ENCODE peak calls at places on chromosomes 13 and 19, in five cellular contexts. N is left lung, C is hepatocyte, B is esophagus squamous epithelium, H is A549. Z is an unnamed sample. For H3K4me1, the result is how much of the 10 kb centered on the place peaks cover.

GRCh38 chr13:25973576-25973975 is 78.2 kb downstream of the SHISA2 start:
- DNase-seq in C (no peak), H (no peak), B (no peak), N (no peak), Z (peak)

GRCh38 chr13:25286308-25286968 is 850 bp downstream of the MTMR6 start:
- DNase-seq in H (no peak), N (peak), C (peak), B (no peak), Z (peak)

GRCh38 chr13:30053904-30054303 is 203.5 kb upstream of the UBL3 start:
- DNase-seq in B (no peak), H (no peak), C (no peak), N (no peak), Z (no peak)

GRCh38 chr13:98307392-98307743 is 130.3 kb upstream of the RNF113B start:
- DNase-seq in H (no peak), N (no peak), B (no peak), C (peak), Z (no peak)

GRCh38 chr19:19549804-19550453 is 11.9 kb downstream of the CILP2 start:
- DNase-seq in N (no peak), C (no peak), B (no peak), H (no peak), Z (no peak)

GRCh38 chr13:110722971-110723370 is 9.5 kb downstream of the ING1 start:
- DNase-seq in C (no peak), B (no peak), N (no peak), H (no peak), Z (no peak)

GRCh38 chr19:46718157-46718933 is 1.4 kb upstream of the PRKD2 start:
- DNase-seq in B (no peak), C (peak), N (no peak), H (peak), Z (peak)

GRCh38 chr13:32791545-32792172 is 205.4 kb downstream of the PDS5B start:
- DNase-seq in B (no peak), C (no peak), H (peak), N (no peak), Z (peak)

GRCh38 chr13:114002009-114002544 is 28.2 kb upstream of the C13orf46 start:
- DNase-seq in H (no peak), C (no peak), N (no peak), B (no peak), Z (no peak)

GRCh38 chr19:36196249-36196648 is 18.2 kb downstream of the ZNF565 start:
- DNase-seq in N (no peak), B (no peak), C (no peak), H (no peak), Z (no peak)

GRCh38 chr13:27968316-27969072 is 621 bp downstream of the CDX2 start:
- DNase-seq in C (no peak), N (no peak), B (no peak), H (peak), Z (no peak)

GRCh38 chr19:51026554-51026831 is at the start of gene KLK11:
- DNase-seq in H (no peak), N (no peak), C (no peak), B (no peak), Z (no peak)

GRCh38 chr19:47377801-47378200 is 28.7 kb downstream of the DHX34 start:
- DNase-seq in H (no peak), N (no peak), C (no peak), B (no peak), Z (no peak)

GRCh38 chr13:51811920-51812328 is 8.0 kb upstream of the DHRS12 start:
- DNase-seq in N (no peak), B (no peak), H (no peak), C (no peak), Z (no peak)

DNA sequence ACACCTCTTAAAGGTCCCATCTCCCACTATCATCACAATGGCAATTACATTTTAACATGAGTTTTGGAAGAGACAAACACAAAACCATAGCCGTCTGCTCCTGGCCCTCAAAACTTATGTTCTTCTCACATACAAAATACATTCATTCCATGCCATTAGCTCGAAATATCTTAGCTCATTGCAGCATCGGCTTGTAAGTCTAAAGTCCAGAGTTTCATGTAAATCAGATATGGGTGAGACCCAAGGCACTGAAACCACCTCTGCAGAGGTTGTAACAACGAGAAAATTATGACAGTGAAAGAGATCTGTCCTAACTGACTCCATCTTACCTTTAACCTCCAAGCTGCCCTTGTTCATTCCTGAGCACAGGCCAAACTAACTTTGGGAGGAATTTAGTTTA is 635.0 kb upstream of the SPRY2 start:
- DNase-seq in N (no peak), B (no peak), H (no peak), C (peak), Z (no peak)
- H3K27ac ChIP-seq in N (no peak), B (no peak), H (no peak), C (no peak), Z (no peak)

DNA sequence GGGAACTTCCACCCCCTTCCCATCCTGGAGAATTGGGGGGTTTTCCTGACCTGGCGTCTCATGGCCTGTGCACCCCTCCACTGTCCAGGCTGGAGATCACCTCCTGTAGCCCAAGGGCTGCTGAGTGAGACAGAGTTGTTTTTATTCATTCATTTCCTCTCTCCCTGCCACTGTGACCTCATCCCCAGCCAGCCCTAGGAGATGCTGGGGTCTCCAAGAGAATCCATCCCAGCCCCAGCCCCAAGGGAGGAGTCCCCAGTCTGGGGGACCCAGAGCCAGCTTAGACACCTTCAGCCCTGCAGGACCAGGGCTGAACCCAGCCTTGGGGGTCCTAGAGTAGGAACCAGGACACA is 4.2 kb downstream of the FCHO1 start:
- DNase-seq in C (no peak), N (no peak), B (no peak), H (no peak), Z (no peak)
- H3K4me1 ChIP-seq in C (under half), N (under half), B (under half), H (under half), Z (under half)

GRCh38 chr13:49499889-49500660 is 4.3 kb downstream of the PHF11 start:
- DNase-seq in C (no peak), N (no peak), B (no peak), H (no peak), Z (no peak)
- H3K27ac ChIP-seq in C (no peak), N (no peak), B (no peak), H (no peak), Z (peak)

DNA sequence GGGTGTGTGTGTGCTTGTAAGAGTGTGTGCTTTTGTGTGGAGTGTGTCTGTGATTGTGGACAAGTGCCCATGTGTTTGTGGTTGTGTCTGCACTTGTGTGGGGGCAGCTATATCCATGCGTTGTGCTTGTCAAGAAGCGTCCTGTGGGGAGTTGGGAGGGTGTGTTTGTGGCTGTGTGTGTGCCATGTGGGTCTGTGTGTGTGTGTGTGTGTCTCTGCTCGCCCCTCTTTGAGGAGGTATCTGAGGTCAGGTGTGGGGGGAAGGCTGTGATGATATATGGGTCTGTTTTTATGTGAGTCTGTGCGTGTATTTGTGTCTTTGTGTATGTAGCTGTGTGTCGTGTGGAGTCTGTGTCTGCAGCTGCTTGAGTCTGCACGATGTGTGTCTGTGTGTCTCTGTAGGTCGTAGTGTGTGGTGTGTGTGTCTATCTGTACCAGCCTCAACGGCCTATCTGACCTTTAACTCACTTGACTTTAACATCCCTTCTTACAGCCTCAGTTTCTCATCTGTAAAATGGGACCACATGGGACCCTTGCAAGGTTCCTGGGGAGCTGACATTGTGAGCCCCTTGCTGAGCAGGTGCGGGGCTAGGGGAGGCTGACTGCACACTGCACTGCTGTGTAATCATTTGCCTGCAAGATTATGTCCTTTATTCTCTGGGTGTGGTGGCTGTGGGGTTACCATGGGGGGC is 4.0 kb upstream of the NFIC start:
- DNase-seq in B (no peak), C (no peak), N (no peak), H (no peak), Z (no peak)
- H3K4me1 ChIP-seq in B (under half), C (under half), N (under half), H (under half), Z (under half)